ENCODE peak calls at places on chromosomes 6 and 20, in seven cellular contexts. U, B, P, I, L, F and O are unnamed samples.

GRCh38 chr6:135901776-135902524 is 50.4 kb downstream of the PDE7B start:
- DNase-seq in F (no peak), B (no peak), L (no peak), P (no peak), U (no peak), I (no peak), O (peak)

GRCh38 chr6:151948007-151948745 is 140.7 kb downstream of the ESR1 start:
- DNase-seq in U (no peak), L (no peak), P (no peak), F (no peak), B (no peak), I (no peak), O (no peak)

GRCh38 chr20:43843096-43843964 is 71.3 kb upstream of the TOX2 start:
- DNase-seq in F (no peak), P (no peak), L (no peak), B (no peak), I (peak), U (no peak), O (peak)

GRCh38 chr20:46814366-46815232 is 80.0 kb upstream of the EYA2 start:
- DNase-seq in L (no peak), P (peak), U (peak), F (no peak), I (no peak), B (no peak), O (peak)

GRCh38 chr20:52105045-52105572 is 86.5 kb downstream of the ZFP64 start:
- DNase-seq in P (no peak), B (peak), U (no peak), F (no peak), L (no peak), I (peak), O (peak)

GRCh38 chr6:98769546-98769945 is 64.8 kb upstream of the POU3F2 start:
- DNase-seq in P (peak), U (peak), L (peak), I (no peak), F (no peak), B (no peak), O (peak)

GRCh38 chr6:26020291-26020982 is 57.8 kb downstream of the TRIM38 start:
- DNase-seq in P (peak), L (peak), F (peak), I (no peak), U (no peak), B (peak), O (peak)

GRCh38 chr6:41713650-41714291 is 21.6 kb downstream of the TFEB start:
- DNase-seq in P (no peak), U (no peak), I (no peak), L (no peak), F (peak), B (no peak), O (no peak)

GRCh38 chr20:62369508-62370114 is 2.5 kb upstream of the LAMA5 start:
- DNase-seq in I (no peak), U (no peak), B (no peak), P (no peak), L (no peak), F (no peak), O (no peak)

GRCh38 chr6:52590634-52590985 is 13.8 kb upstream of the TRAM2 start:
- DNase-seq in I (no peak), P (no peak), B (no peak), L (no peak), F (no peak), U (peak), O (peak)

GRCh38 chr20:44053046-44053445 is 133.9 kb downstream of the JPH2 start:
- DNase-seq in I (no peak), P (no peak), F (no peak), L (no peak), U (no peak), B (no peak), O (no peak)

GRCh38 chr6:31007694-31008093 is 2.6 kb upstream of the MUC22 start:
- DNase-seq in F (no peak), P (no peak), L (no peak), B (no peak), U (no peak), I (no peak), O (peak)

GRCh38 chr6:98142839-98143238 is 691.5 kb upstream of the POU3F2 start:
- DNase-seq in B (no peak), L (no peak), F (no peak), U (no peak), P (no peak), I (no peak), O (no peak)

GRCh38 chr6:169969372-169970099 is 218.1 kb downstream of the ERMARD start:
- DNase-seq in U (no peak), F (no peak), B (peak), L (no peak), I (no peak), P (no peak), O (no peak)

GRCh38 chr6:36054965-36055364 is 27.4 kb downstream of the MAPK14 start:
- DNase-seq in F (no peak), U (no peak), I (no peak), L (no peak), P (no peak), B (no peak), O (no peak)

GRCh38 chr20:4519530-4519929 is 202.2 kb upstream of the PRND start:
- DNase-seq in L (peak), P (no peak), B (peak), F (no peak), I (peak), U (no peak), O (no peak)

GRCh38 chr6:154520280-154520679 is 9.8 kb upstream of the CNKSR3 start:
- DNase-seq in U (no peak), B (no peak), L (peak), F (no peak), I (no peak), P (no peak), O (no peak)

GRCh38 chr6:47524136-47524840 is 46.7 kb downstream of the CD2AP start:
- DNase-seq in P (no peak), L (no peak), I (no peak), B (no peak), F (no peak), U (no peak), O (peak)

GRCh38 chr20:35088231-35088794 is 4.3 kb downstream of the TRPC4AP start:
- DNase-seq in F (no peak), B (no peak), L (no peak), I (no peak), U (no peak), P (no peak), O (peak)

GRCh38 chr6:45441811-45442453 is 64.2 kb upstream of the SUPT3H start:
- DNase-seq in L (no peak), U (no peak), P (no peak), B (no peak), I (no peak), F (no peak), O (peak)

GRCh38 chr6:101544286-101544685 is 150.8 kb downstream of the GRIK2 start:
- DNase-seq in F (no peak), L (no peak), I (no peak), B (no peak), U (no peak), P (no peak), O (peak)

GRCh38 chr6:140485740-140486467 is 1111.5 kb upstream of the CITED2 start:
- DNase-seq in F (peak), B (no peak), L (no peak), U (no peak), P (peak), I (no peak), O (peak)

GRCh38 chr20:50543326-50543725 is 33.1 kb downstream of the PTPN1 start:
- DNase-seq in B (no peak), P (no peak), F (no peak), U (no peak), I (no peak), L (no peak), O (no peak)

GRCh38 chr6:29071831-29072723 is 15.0 kb downstream of the OR2B3 start:
- DNase-seq in L (peak), F (no peak), P (peak), U (peak), B (peak), I (peak), O (no peak)

GRCh38 chr20:32179934-32180333 is 27.6 kb downstream of the PLAGL2 start:
- DNase-seq in B (no peak), L (no peak), P (no peak), I (no peak), U (no peak), F (no peak), O (no peak)

GRCh38 chr20:50850721-50851286 is 55.9 kb downstream of the BCAS4 start:
- DNase-seq in F (no peak), U (no peak), B (no peak), I (no peak), L (no peak), P (no peak), O (no peak)

GRCh38 chr20:42836339-42836738 is 353.4 kb downstream of the PTPRT start:
- DNase-seq in P (no peak), I (no peak), L (no peak), B (no peak), F (no peak), U (no peak), O (no peak)

GRCh38 chr6:150641398-150642139 is 41.9 kb downstream of the PLEKHG1 start:
- DNase-seq in U (no peak), P (no peak), L (no peak), F (no peak), B (no peak), I (no peak), O (no peak)

GRCh38 chr6:116402108-116402507 is 31.4 kb downstream of the DSE start:
- DNase-seq in P (no peak), I (no peak), B (no peak), F (no peak), L (no peak), U (no peak), O (peak)

GRCh38 chr6:3887150-3887700 is 38.1 kb downstream of the FAM50B start:
- DNase-seq in L (no peak), B (no peak), P (no peak), U (peak), F (peak), I (no peak), O (peak)

GRCh38 chr6:133551847-133552331 is 310.7 kb downstream of the EYA4 start:
- DNase-seq in F (no peak), L (no peak), P (no peak), B (no peak), U (no peak), I (no peak), O (peak)

GRCh38 chr6:148835920-148836441 is 89.2 kb downstream of the UST start:
- DNase-seq in B (no peak), I (no peak), L (no peak), F (no peak), P (no peak), U (no peak), O (peak)

GRCh38 chr20:14685179-14685578 is 347.8 kb upstream of the FLRT3 start:
- DNase-seq in B (no peak), L (no peak), F (no peak), P (no peak), I (no peak), U (no peak), O (no peak)

DNA sequence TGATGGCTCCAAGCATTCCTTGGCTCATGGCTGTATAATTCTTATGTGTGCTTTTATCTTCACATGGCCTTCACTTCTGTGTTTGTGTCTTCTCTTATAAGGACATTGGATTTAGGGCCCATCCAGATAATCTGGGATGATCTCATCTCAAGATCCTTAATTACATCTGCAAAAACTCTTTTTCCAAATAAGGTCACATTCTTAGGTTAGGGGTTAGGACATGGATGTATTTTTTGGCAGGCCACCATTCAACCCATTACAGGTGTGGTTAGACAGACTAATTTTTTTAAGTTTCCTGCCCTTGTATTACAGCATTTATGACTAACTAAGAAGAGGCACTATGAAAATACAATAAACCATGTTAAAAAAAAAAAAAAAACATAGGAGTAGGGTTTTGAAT is 254.0 kb downstream of the TPBG start:
- DNase-seq in I (no peak), L (no peak), P (no peak), B (no peak), F (no peak), U (no peak), O (no peak)
- TF ChIP-seq RAD21 in I (no peak), L (no peak), P (no peak), B (no peak), F (no peak), U (no peak), O (no peak)

DNA sequence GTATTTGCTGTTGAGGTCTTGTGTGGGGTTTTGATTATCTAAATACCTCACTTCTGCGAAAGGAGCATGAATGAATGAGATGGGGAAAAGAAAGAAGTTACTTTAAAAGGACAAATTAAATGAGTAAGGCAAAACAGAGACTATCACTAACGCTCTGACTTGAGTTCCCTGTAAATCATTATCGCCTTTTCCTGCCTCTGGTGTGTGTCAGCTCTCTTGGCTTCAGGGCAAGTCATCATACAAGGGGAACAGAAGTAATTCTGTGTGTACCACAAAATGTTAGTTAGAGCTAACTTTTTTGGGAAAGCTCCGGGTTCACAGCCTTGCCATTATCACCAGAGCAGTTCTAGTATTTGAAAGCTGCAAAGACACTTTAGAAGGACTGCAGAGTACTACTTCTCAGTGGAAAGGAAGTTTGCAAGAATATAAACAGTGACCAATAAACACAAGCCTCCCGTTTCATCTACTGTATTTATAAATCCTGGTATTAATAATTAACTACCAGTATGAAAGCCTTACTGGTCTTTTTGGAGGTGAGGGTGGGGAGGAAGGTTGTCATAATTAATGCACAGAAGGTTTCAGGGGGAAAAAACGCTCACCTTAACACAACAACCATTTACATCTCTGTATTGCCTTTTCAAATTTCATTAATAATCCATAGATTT is 1.2 kb downstream of the DZANK1 start:
- DNase-seq in L (no peak), B (no peak), I (no peak), U (no peak), P (no peak), F (peak), O (no peak)
- H2AFZ ChIP-seq in L (peak), B (peak), I (no peak), U (peak), P (no peak), F (peak), O (no peak)

GRCh38 chr20:59015812-59016711 is 3.2 kb upstream of the TUBB1 start:
- DNase-seq in F (no peak), P (no peak), U (peak), L (no peak), I (peak), B (peak), O (no peak)

GRCh38 chr20:59015411-59015810 is 3.8 kb upstream of the TUBB1 start:
- DNase-seq in B (no peak), L (no peak), I (no peak), P (no peak), U (no peak), F (no peak), O (no peak)

GRCh38 chr20:59017493-59018231 is 1.6 kb upstream of the TUBB1 start:
- DNase-seq in F (no peak), I (peak), L (no peak), B (no peak), P (no peak), U (no peak), O (no peak)

GRCh38 chr20:59018817-59019216 is 412 bp upstream of the TUBB1 start:
- DNase-seq in L (no peak), I (peak), F (no peak), B (no peak), P (no peak), U (no peak), O (no peak)

GRCh38 chr20:59016795-59017492 is 2.3 kb upstream of the TUBB1 start:
- DNase-seq in B (no peak), F (no peak), I (no peak), P (no peak), L (no peak), U (peak), O (no peak)
- TF ChIP-seq RAD21 in B (no peak), F (no peak), I (no peak), P (no peak), L (no peak), U (no peak), O (no peak)

GRCh38 chr20:24291066-24291465 is 178.4 kb upstream of the SYNDIG1 start:
- DNase-seq in L (no peak), B (no peak), P (no peak), F (no peak), U (no peak), I (no peak), O (no peak)
- H2AFZ ChIP-seq in L (no peak), B (no peak), P (no peak), F (no peak), U (no peak), I (no peak), O (no peak)

GRCh38 chr20:7505152-7505834 is 435.0 kb downstream of the HAO1 start:
- DNase-seq in I (no peak), L (no peak), B (no peak), P (no peak), F (no peak), U (no peak), O (no peak)

GRCh38 chr20:7503501-7503900 is 436.8 kb downstream of the HAO1 start:
- DNase-seq in P (no peak), U (no peak), I (no peak), L (no peak), F (no peak), B (no peak), O (no peak)

GRCh38 chr20:7500362-7500761 is 439.9 kb downstream of the HAO1 start:
- DNase-seq in B (no peak), I (no peak), L (no peak), P (no peak), U (no peak), F (no peak), O (no peak)

GRCh38 chr20:7505835-7506221 is 434.4 kb downstream of the HAO1 start:
- DNase-seq in B (no peak), F (no peak), P (no peak), L (no peak), U (no peak), I (no peak), O (no peak)
- TF ChIP-seq RAD21 in B (no peak), F (no peak), P (no peak), L (no peak), U (no peak), I (no peak), O (no peak)

GRCh38 chr6:74785236-74785635 is 420.6 kb downstream of the COL12A1 start:
- DNase-seq in P (no peak), B (no peak), F (no peak), I (no peak), U (no peak), L (no peak), O (peak)
- H2AFZ ChIP-seq in P (peak), B (no peak), F (no peak), I (no peak), U (no peak), L (no peak), O (no peak)

GRCh38 chr6:43582911-43583310 is 6.9 kb downstream of the POLH start:
- DNase-seq in P (no peak), U (no peak), L (no peak), B (no peak), F (no peak), I (no peak), O (no peak)
- TF ChIP-seq RAD21 in P (no peak), U (no peak), L (no peak), B (no peak), F (no peak), I (no peak), O (no peak)

DNA sequence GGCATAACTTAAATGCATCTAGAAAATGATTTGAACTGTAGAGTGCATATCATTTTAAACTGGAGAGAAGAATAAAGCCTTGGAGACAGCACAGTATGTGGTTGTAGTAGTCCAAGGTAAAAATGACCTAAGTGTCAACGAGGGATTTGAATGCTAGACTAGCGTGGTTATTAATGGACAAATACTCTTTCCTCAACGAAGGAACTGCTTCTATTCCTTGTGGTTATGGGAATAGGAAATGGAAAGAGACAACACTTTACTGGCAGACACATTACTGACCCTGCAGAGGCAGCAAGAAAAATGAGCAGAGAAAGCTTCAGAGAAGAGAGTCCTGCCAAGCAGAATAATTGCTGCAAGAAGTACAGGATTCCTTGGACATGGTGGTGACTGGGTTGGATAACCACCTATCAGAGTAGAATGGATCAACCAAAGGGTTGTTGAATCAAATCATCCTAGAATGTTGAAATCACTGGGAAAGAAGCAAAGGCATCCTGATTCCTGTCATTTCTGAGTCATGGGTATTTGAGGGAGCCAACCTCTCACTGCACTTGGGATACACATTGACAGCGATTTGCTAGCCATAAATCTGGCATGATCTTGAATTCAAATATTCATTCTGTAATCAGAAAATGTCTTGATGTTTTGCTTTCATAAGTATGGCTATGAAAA is 258.1 kb upstream of the EPHA7 start:
- DNase-seq in I (no peak), F (no peak), P (no peak), U (no peak), B (no peak), L (no peak), O (no peak)
- H2AFZ ChIP-seq in I (no peak), F (no peak), P (no peak), U (no peak), B (no peak), L (no peak), O (no peak)

DNA sequence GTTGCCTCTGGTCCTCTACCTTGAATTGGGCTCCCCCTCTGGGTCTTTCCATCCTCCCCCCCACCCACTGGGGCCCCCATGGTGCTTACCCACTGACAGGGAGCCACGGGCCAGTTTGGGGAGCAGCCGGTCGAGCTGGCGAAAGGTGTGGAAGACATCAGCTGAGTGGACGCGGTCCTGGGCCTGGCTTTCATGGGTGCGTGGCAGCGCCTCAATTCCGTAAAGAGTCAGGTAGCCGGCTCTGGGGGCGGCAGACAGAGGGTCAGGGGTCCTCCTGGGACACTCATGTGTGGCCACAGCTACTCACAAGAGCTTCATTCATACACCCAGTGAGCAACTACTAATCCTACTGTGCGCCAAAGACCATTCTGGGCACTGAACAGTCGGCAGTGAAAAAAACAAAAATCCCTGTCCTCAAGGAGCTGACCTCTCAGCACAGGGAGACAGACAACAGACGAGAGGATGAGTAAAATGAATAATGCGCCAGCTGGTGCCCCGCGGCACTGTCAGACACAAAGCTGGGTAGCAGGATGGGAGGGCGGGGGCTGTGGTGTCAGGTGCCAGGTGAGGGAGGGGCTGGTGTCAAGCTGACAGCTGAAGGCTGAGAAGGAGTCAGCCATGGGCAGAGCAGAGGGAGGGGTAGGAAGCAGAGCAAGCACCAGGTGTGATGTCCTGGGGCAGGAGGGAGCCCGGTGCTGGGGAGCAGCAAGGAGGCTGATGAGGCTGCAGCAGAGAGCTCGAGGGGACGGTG is 28.3 kb downstream of the PTGIS start:
- DNase-seq in P (no peak), I (no peak), U (no peak), L (no peak), B (no peak), F (no peak), O (no peak)
- TF ChIP-seq RAD21 in P (no peak), I (no peak), U (no peak), L (no peak), B (no peak), F (no peak), O (no peak)